ENCODE peak calls at places on chromosomes 2 and 18, in four cellular contexts. One of them, this sample, is unnamed.

GRCh38 chr2:234805826-234806225 is 146.0 kb upstream of the SH3BP4 start:
- DNase-seq in left cardiac atrium: no peak
- DNase-seq in psoas muscle: no peak
- DNase-seq in activated effector memory CD4-positive, alpha-beta T cell treated with Interleukin-2 at 50 U/mL for 16 hours: no peak
- DNase-seq in this sample: no peak

GRCh38 chr2:219560893-219561178 is 10.5 kb downstream of the OBSL1 start:
- DNase-seq in left cardiac atrium: no peak
- DNase-seq in psoas muscle: no peak
- DNase-seq in activated effector memory CD4-positive, alpha-beta T cell treated with Interleukin-2 at 50 U/mL for 16 hours: no peak
- DNase-seq in this sample: no peak

GRCh38 chr18:74478876-74479275 is 17.3 kb upstream of the CNDP2 start:
- DNase-seq in left cardiac atrium: no peak
- DNase-seq in psoas muscle: no peak
- DNase-seq in activated effector memory CD4-positive, alpha-beta T cell treated with Interleukin-2 at 50 U/mL for 16 hours: no peak
- DNase-seq in this sample: no peak

GRCh38 chr2:190792956-190793888 is 87.4 kb upstream of the GLS start:
- DNase-seq in left cardiac atrium: no peak
- DNase-seq in psoas muscle: no peak
- DNase-seq in activated effector memory CD4-positive, alpha-beta T cell treated with Interleukin-2 at 50 U/mL for 16 hours: no peak
- DNase-seq in this sample: no peak

GRCh38 chr2:84257871-84258270 is 201.2 kb downstream of the SUCLG1 start:
- DNase-seq in left cardiac atrium: no peak
- DNase-seq in psoas muscle: no peak
- DNase-seq in activated effector memory CD4-positive, alpha-beta T cell treated with Interleukin-2 at 50 U/mL for 16 hours: no peak
- DNase-seq in this sample: no peak

GRCh38 chr2:68646303-68646702 is 2.9 kb downstream of the PROKR1 start:
- DNase-seq in left cardiac atrium: no peak
- DNase-seq in psoas muscle: no peak
- DNase-seq in activated effector memory CD4-positive, alpha-beta T cell treated with Interleukin-2 at 50 U/mL for 16 hours: no peak
- DNase-seq in this sample: no peak

GRCh38 chr2:28691774-28692281 is 59.8 kb upstream of the PPP1CB start:
- DNase-seq in left cardiac atrium: peak; percentile 62
- DNase-seq in psoas muscle: peak; percentile 26
- DNase-seq in activated effector memory CD4-positive, alpha-beta T cell treated with Interleukin-2 at 50 U/mL for 16 hours: no peak
- DNase-seq in this sample: peak; percentile 93

GRCh38 chr2:59080465-59081181 is 839.5 kb upstream of the FANCL start:
- DNase-seq in left cardiac atrium: no peak
- DNase-seq in psoas muscle: no peak
- DNase-seq in activated effector memory CD4-positive, alpha-beta T cell treated with Interleukin-2 at 50 U/mL for 16 hours: no peak
- DNase-seq in this sample: no peak

GRCh38 chr2:100853909-100854810 is 34.2 kb downstream of the NPAS2 start:
- DNase-seq in left cardiac atrium: peak; percentile 34
- DNase-seq in psoas muscle: no peak
- DNase-seq in activated effector memory CD4-positive, alpha-beta T cell treated with Interleukin-2 at 50 U/mL for 16 hours: no peak
- DNase-seq in this sample: no peak

GRCh38 chr2:162103443-162104009 is 29.5 kb upstream of the DPP4 start:
- DNase-seq in left cardiac atrium: no peak
- DNase-seq in psoas muscle: no peak
- DNase-seq in activated effector memory CD4-positive, alpha-beta T cell treated with Interleukin-2 at 50 U/mL for 16 hours: no peak
- DNase-seq in this sample: no peak

GRCh38 chr2:76678358-76679024 is 843.7 kb downstream of the LRRTM4 start:
- DNase-seq in left cardiac atrium: no peak
- DNase-seq in psoas muscle: no peak
- DNase-seq in activated effector memory CD4-positive, alpha-beta T cell treated with Interleukin-2 at 50 U/mL for 16 hours: no peak
- DNase-seq in this sample: no peak

GRCh38 chr18:71844810-71845209 is 699.3 kb downstream of the CBLN2 start:
- DNase-seq in left cardiac atrium: no peak
- DNase-seq in psoas muscle: no peak
- DNase-seq in activated effector memory CD4-positive, alpha-beta T cell treated with Interleukin-2 at 50 U/mL for 16 hours: no peak
- DNase-seq in this sample: no peak

GRCh38 chr2:134677866-134678774 is 40.7 kb downstream of the TMEM163 start:
- DNase-seq in left cardiac atrium: no peak
- DNase-seq in psoas muscle: no peak
- DNase-seq in activated effector memory CD4-positive, alpha-beta T cell treated with Interleukin-2 at 50 U/mL for 16 hours: no peak
- DNase-seq in this sample: no peak

GRCh38 chr2:136214801-136215200 is 96.9 kb upstream of the CXCR4 start:
- DNase-seq in left cardiac atrium: no peak
- DNase-seq in psoas muscle: no peak
- DNase-seq in activated effector memory CD4-positive, alpha-beta T cell treated with Interleukin-2 at 50 U/mL for 16 hours: no peak
- DNase-seq in this sample: no peak

GRCh38 chr2:203650860-203651613 is 55.4 kb upstream of the CD28 start:
- DNase-seq in left cardiac atrium: no peak
- DNase-seq in psoas muscle: no peak
- DNase-seq in activated effector memory CD4-positive, alpha-beta T cell treated with Interleukin-2 at 50 U/mL for 16 hours: no peak
- DNase-seq in this sample: no peak

GRCh38 chr2:242040681-242041080 is 171.2 kb downstream of the RTP5 start:
- DNase-seq in left cardiac atrium: no peak
- DNase-seq in psoas muscle: no peak
- DNase-seq in activated effector memory CD4-positive, alpha-beta T cell treated with Interleukin-2 at 50 U/mL for 16 hours: no peak
- DNase-seq in this sample: no peak

GRCh38 chr2:25290811-25291510 is 50.8 kb downstream of the DNMT3A start:
- DNase-seq in left cardiac atrium: no peak
- DNase-seq in psoas muscle: no peak
- DNase-seq in activated effector memory CD4-positive, alpha-beta T cell treated with Interleukin-2 at 50 U/mL for 16 hours: no peak
- DNase-seq in this sample: no peak

GRCh38 chr2:42722328-42723190 is 41.4 kb downstream of the OXER1 start:
- DNase-seq in left cardiac atrium: peak; percentile 59
- DNase-seq in psoas muscle: no peak
- DNase-seq in activated effector memory CD4-positive, alpha-beta T cell treated with Interleukin-2 at 50 U/mL for 16 hours: no peak
- DNase-seq in this sample: peak; percentile 71

GRCh38 chr18:23683671-23684070 is 5.6 kb upstream of the LAMA3 start:
- DNase-seq in left cardiac atrium: no peak
- DNase-seq in psoas muscle: no peak
- DNase-seq in activated effector memory CD4-positive, alpha-beta T cell treated with Interleukin-2 at 50 U/mL for 16 hours: no peak
- DNase-seq in this sample: no peak

GRCh38 chr2:222817628-222818027 is 43.2 kb upstream of the ACSL3 start:
- DNase-seq in left cardiac atrium: no peak
- DNase-seq in psoas muscle: no peak
- DNase-seq in activated effector memory CD4-positive, alpha-beta T cell treated with Interleukin-2 at 50 U/mL for 16 hours: no peak
- DNase-seq in this sample: no peak

GRCh38 chr2:63834401-63834800 is 7.3 kb upstream of the UGP2 start:
- DNase-seq in left cardiac atrium: no peak
- DNase-seq in psoas muscle: no peak
- DNase-seq in activated effector memory CD4-positive, alpha-beta T cell treated with Interleukin-2 at 50 U/mL for 16 hours: no peak
- DNase-seq in this sample: no peak

GRCh38 chr2:103002954-103003353 is 241.1 kb downstream of the TMEM182 start:
- DNase-seq in left cardiac atrium: no peak
- DNase-seq in psoas muscle: no peak
- DNase-seq in activated effector memory CD4-positive, alpha-beta T cell treated with Interleukin-2 at 50 U/mL for 16 hours: no peak
- DNase-seq in this sample: no peak

GRCh38 chr2:41414486-41415230 is 633.2 kb upstream of the PKDCC start:
- DNase-seq in left cardiac atrium: no peak
- DNase-seq in psoas muscle: no peak
- DNase-seq in activated effector memory CD4-positive, alpha-beta T cell treated with Interleukin-2 at 50 U/mL for 16 hours: no peak
- DNase-seq in this sample: peak; percentile 59

GRCh38 chr2:6325616-6326015 is 540.1 kb downstream of the CMPK2 start:
- DNase-seq in left cardiac atrium: no peak
- DNase-seq in psoas muscle: no peak
- DNase-seq in activated effector memory CD4-positive, alpha-beta T cell treated with Interleukin-2 at 50 U/mL for 16 hours: no peak
- DNase-seq in this sample: no peak

GRCh38 chr2:125696573-125696972 is 959.4 kb upstream of the GYPC start:
- DNase-seq in left cardiac atrium: no peak
- DNase-seq in psoas muscle: no peak
- DNase-seq in activated effector memory CD4-positive, alpha-beta T cell treated with Interleukin-2 at 50 U/mL for 16 hours: no peak
- DNase-seq in this sample: no peak

GRCh38 chr2:32715391-32715841 is 87.6 kb downstream of the TTC27 start:
- DNase-seq in left cardiac atrium: no peak
- DNase-seq in psoas muscle: no peak
- DNase-seq in activated effector memory CD4-positive, alpha-beta T cell treated with Interleukin-2 at 50 U/mL for 16 hours: no peak
- DNase-seq in this sample: no peak

This sample was measured in islet precursor cell.